ENCODE peak calls at places on chromosomes 2 and 18, in nine cellular contexts. Y is uterus, N is spleen, J is A549, Z is stomach, X is Peyer's patch, L is K562, H is tibial nerve, U is GM12891. A is an unnamed sample.

GRCh38 chr2:191374366-191374765 is 129.2 kb downstream of the MYO1B start:
- DNase-seq in Y (no peak), N (no peak), J (no peak), Z (no peak), X (no peak), L (no peak), H (no peak), U (no peak), A (no peak)

GRCh38 chr2:186518945-186519344 is 32.9 kb downstream of the ZC3H15 start:
- DNase-seq in Y (no peak), N (no peak), J (peak), Z (no peak), X (no peak), L (no peak), H (no peak), U (no peak), A (no peak)

GRCh38 chr2:46376586-46377286 is 79.5 kb downstream of the EPAS1 start:
- DNase-seq in Y (peak), N (no peak), J (no peak), Z (no peak), X (no peak), L (no peak), H (no peak), U (no peak), A (no peak)

GRCh38 chr2:204491528-204491927 is 53.7 kb upstream of the PARD3B start:
- DNase-seq in Y (no peak), N (no peak), J (no peak), Z (no peak), X (no peak), L (no peak), H (no peak), U (no peak), A (no peak)

GRCh38 chr2:227010433-227010832 is 153.6 kb downstream of the COL4A4 start:
- DNase-seq in Y (no peak), N (no peak), J (no peak), Z (no peak), X (no peak), L (no peak), H (no peak), U (no peak), A (no peak)

GRCh38 chr18:10565835-10566234 is 40.0 kb downstream of the NAPG start:
- DNase-seq in Y (no peak), N (no peak), J (no peak), Z (no peak), X (no peak), L (no peak), H (no peak), U (no peak), A (peak)

GRCh38 chr18:67705748-67706147 is 189.2 kb upstream of the DSEL start:
- DNase-seq in Y (no peak), N (no peak), J (peak), Z (no peak), X (no peak), L (no peak), H (no peak), U (no peak), A (no peak)

GRCh38 chr2:240134466-240134865 is 1.6 kb downstream of the COPS9 start:
- DNase-seq in Y (no peak), N (peak), J (no peak), Z (no peak), X (peak), L (no peak), H (no peak), U (no peak), A (no peak)

GRCh38 chr2:8554296-8554806 is 127.5 kb upstream of the ID2 start:
- DNase-seq in Y (peak), N (peak), J (no peak), Z (peak), X (no peak), L (no peak), H (no peak), U (no peak), A (peak)

DNA sequence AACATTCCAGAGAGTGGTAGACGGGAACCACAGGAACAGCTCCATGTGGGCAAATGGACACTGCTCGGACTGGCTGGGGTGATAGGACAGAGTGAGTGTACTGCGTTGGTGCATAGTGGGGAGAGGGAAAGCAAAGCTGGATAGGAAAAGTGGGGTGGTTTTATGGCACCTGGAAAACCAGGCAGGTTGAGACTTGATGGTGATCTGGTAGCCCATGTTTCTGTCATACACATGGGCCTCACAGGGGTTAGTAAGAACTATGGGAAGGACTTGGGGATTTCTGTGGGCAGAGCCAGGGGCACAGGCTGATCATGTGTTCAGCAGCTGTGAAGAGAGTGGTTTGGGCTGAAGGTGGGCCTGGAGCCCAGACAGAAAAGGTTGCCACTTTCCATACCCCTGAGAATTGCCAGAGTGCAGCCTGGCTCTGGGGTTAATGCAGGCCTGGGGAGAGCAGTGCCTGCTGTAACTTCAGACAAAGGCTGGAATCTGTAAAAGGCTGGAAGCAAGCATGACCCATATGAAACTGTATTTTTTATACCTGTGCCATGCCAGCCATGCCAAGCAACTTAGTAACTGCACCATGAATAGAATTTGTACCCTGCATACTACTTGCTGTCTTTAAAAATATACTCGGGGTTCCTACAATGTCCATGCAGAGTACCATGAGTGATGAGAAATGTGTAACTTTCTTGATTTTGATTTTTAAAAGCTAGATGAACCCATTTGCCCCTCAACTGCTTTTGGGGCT is 41.9 kb downstream of the RPIA start:
- DNase-seq in Y (no peak), N (no peak), J (no peak), Z (no peak), X (no peak), L (no peak), H (no peak), U (no peak), A (no peak)
- TF ChIP-seq POLR2A in Y (no peak), N (no peak), J (no peak), Z (no peak), X (no peak), L (no peak), H (no peak), U (no peak), A (no peak)

DNA sequence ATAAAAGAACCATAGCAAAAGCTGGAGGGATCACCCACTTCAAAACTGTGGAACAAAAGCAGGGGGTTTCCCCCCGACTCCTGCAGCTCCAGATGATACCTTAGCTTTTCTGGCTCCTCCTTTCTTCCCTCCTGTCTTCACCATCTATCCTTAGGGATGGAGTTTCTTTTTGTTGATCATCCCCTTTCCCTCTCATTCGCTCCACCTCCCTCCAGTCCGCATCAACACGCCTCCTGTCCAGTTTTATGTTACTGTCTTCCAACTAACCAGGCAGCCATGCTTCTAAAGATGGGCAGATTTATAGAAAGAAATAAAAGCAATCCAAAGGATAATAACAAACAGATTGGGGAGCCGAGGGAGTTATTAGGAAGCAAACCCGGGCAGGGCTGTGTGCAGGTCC is 356.3 kb upstream of the SMIM21 start:
- DNase-seq in Y (no peak), N (no peak), J (no peak), Z (no peak), X (no peak), L (no peak), H (no peak), U (no peak), A (no peak)
- TF ChIP-seq POLR2A in Y (no peak), N (no peak), J (no peak), Z (no peak), X (no peak), L (no peak), H (no peak), U (no peak), A (no peak)

DNA sequence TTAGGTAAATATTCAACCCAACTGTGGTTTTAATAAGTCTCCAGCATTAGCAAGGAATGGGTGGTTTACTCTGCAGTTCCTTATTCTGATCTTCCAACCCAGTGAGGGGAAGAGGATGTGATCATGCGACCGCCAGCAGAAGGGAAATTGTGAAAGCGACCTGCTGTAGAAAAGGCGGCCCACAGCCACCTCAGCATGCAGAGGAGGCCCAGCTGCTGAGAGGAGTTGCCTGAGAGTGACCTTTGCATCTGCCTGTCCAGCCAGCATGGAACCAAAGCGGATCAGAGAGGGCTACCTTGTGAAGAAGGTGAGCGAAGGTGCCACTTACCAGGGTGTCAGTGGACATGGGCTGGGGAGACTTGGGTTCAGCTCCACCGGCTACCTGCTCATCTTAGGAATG is at the start of gene PLEK:
- DNase-seq in Y (no peak), N (peak), J (no peak), Z (peak), X (peak), L (no peak), H (peak), U (no peak), A (peak)
- TF ChIP-seq POLR2A in Y (no peak), N (peak), J (no peak), Z (no peak), X (peak), L (no peak), H (peak), U (peak), A (no peak)

DNA sequence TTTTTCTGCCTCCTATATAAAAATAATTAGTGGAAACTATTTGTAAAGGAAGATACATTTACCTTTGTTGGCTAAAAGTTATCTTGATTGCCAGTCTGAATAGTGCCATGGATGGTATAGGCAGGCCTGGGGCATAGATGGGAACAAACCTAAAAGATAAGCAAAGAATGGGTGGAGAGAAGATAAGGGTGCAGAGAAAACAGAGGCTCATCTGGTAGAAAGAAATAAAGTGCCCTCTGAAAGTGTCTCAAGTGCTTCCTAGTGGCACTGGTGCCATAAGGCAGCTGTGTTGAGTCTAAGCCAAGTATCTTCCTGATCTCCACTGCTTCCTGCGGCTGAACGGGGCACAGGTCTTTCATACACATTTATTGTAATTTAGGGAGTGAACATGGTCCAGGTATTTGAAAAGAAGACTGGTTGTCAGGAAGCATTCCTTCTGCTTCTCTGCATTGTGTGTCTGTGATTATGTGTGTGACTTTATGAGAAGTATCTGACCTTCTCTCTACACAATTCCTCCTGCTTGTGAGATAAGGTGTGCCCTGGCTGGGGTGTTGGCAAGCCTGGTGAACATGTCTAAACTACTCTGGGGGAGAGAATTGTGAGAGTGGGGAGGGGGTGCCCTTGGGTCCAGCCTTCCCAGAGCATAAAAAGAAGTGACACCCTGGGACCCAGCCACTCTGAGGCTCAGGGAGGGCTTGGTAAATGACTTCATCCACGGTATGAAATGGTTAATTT is 280.5 kb downstream of the CAMKMT start:
- DNase-seq in Y (no peak), N (no peak), J (no peak), Z (no peak), X (no peak), L (no peak), H (no peak), U (no peak), A (no peak)
- TF ChIP-seq POLR2A in Y (no peak), N (no peak), J (no peak), Z (no peak), X (no peak), L (no peak), H (no peak), U (no peak), A (no peak)

GRCh38 chr2:241271641-241272297 is 43.7 kb downstream of the HDLBP start:
- DNase-seq in Y (peak), N (peak), J (peak), Z (peak), X (peak), L (no peak), H (peak), U (peak), A (peak)
- TF ChIP-seq POLR2A in Y (peak), N (no peak), J (no peak), Z (no peak), X (no peak), L (no peak), H (peak), U (peak), A (no peak)

DNA sequence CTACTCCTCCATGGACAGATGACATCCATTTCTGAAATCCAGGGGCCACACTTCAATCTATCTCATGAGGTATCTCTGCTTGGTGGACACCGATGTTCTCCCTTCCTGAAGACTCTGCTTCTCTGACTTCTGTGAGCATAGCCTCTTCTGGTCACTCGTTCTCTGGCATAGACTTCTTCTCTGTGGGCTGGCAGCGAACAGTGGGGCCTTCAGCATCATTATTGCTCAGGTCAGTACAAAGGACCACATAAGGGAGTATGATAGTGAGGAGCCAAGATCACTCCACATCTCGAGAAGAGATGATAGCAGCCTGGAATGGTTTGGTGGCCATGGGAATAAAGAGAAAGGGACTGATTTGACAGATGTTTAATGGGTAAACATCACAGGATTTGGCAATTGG is 8.0 kb upstream of the KCMF1 start:
- DNase-seq in Y (no peak), N (no peak), J (no peak), Z (no peak), X (no peak), L (no peak), H (no peak), U (no peak), A (no peak)
- TF ChIP-seq POLR2A in Y (no peak), N (no peak), J (no peak), Z (no peak), X (no peak), L (no peak), H (no peak), U (no peak), A (no peak)

DNA sequence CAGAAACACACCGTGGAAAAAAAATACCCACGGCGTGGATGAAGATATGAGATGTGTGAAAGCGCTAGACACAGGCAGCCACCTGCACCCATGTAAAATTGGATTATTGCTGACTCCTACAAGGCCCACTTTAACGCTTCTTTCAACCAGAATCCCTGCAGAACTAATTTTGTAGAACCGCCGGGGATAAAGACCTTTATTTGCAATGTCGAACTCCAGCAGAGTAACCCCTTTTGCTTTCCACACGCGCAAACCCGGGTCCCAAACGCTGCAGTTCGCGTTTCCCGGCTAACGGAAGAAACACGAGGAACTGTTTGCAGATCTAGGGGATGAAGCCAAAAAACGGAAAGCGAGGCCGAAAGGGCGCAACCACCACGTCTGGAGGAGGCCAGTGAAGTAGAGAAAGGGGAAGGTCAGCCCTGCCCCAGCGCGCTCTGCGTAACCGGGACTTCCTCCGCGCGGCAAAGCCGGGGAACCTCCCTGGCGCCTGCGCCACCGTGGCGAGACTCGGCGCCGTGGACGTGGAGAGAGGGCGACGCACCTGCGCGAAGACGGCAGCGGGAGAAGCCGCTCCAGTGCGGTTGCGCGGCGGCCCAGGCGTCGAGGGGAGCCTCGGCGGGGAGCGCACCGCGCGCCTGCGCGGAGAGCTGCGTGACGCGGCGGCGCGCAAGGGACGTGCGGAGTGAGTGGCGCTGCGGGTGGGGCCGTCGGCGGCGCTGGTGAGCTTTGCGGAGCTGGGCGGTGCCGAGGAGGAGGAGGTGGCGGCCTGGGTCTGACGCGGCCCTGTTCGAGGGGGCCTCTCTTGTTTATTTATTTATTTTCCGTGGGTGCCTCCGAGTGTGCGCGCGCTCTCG is at the start of gene PPP1CB:
- DNase-seq in Y (peak), N (peak), J (peak), Z (peak), X (peak), L (peak), H (peak), U (peak), A (peak)
- TF ChIP-seq POLR2A in Y (peak), N (peak), J (peak), Z (no peak), X (peak), L (peak), H (peak), U (peak), A (no peak)

DNA sequence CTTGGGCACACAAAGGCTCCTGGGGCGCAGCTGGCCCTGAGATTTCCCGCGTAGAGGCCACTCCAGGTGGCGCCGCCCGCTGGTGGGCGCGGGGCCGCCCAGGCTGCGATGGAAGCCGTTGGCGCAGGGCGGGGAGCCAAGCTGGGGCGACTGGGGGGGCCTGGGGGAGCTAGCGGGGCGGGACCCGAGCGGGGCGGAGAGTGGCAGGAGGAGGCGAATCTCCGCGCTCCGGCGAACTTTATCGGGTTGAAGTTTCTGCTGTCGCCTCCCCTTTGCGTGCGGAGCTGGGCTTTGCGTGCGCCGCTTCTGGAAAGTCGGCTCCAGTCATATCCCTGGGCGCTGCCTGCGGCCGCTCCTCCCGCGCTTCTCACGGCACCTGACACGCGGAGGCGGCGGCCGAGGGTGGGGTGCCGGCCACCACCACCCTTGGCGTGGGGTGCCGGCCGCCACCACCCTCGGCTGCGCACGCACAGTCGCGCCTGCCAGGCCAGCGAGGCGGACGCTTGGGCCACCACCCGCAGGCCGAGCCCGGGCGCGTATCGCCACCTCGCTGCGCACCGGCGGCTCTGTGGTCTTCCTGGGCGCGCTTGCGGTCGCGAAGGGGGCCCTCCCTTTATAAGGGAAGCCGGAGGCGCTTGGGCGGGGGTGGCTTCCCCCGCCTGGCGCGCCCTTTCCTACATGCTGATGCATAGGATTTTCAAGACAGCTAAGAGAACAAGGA is 919 bp upstream of the CYP1B1 start:
- DNase-seq in Y (peak), N (peak), J (peak), Z (peak), X (peak), L (peak), H (peak), U (peak), A (peak)
- TF ChIP-seq POLR2A in Y (peak), N (no peak), J (peak), Z (no peak), X (no peak), L (no peak), H (peak), U (no peak), A (no peak)

GRCh38 chr2:98507461-98507860 is 62.8 kb downstream of the INPP4A start:
- DNase-seq in Y (no peak), N (peak), J (no peak), Z (no peak), X (no peak), L (peak), H (no peak), U (no peak), A (no peak)

GRCh38 chr2:98510322-98510662 is 65.6 kb downstream of the INPP4A start:
- DNase-seq in Y (no peak), N (no peak), J (no peak), Z (no peak), X (no peak), L (no peak), H (no peak), U (no peak), A (no peak)

GRCh38 chr2:98509542-98510321 is 65.1 kb downstream of the INPP4A start:
- DNase-seq in Y (no peak), N (no peak), J (no peak), Z (no peak), X (no peak), L (peak), H (no peak), U (no peak), A (no peak)

GRCh38 chr2:98507940-98508689 is 63.5 kb downstream of the INPP4A start:
- DNase-seq in Y (peak), N (peak), J (no peak), Z (no peak), X (no peak), L (peak), H (no peak), U (no peak), A (no peak)

DNA sequence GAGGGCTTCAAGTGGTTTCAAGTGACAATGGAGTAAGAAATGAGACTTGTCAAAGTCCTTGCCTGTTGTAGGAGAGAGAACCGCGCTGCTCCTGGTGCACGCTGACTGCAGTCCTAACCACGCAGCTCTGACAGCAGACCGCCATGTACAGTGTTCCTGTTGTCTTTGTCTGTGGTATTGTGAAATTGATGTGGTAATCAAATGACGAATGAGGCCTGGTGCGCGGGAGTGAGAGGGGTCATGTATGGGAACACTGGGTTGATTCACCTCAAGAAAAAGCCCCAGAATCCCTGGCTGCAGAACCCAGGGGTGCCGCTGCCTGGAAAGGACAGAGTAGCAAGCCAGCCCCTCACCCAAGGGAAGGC is 64.0 kb downstream of the INPP4A start:
- DNase-seq in Y (peak), N (peak), J (no peak), Z (peak), X (no peak), L (peak), H (peak), U (no peak), A (peak)
- TF ChIP-seq POLR2A in Y (no peak), N (no peak), J (no peak), Z (no peak), X (peak), L (no peak), H (no peak), U (no peak), A (no peak)

A was measured in lower leg skin.